ENCODE peak calls at places on chromosomes 3 and 15, in four cellular contexts. One of them, this sample, is unnamed.

GRCh38 chr3:42123824-42124500 is 32.8 kb downstream of the TRAK1 start:
- DNase-seq in K562: no peak
- DNase-seq in IMR-90: no peak
- DNase-seq in HepG2: no peak
- DNase-seq in this sample: no peak

GRCh38 chr3:132625613-132626012 is 28.5 kb downstream of the ACKR4 start:
- DNase-seq in K562: no peak
- DNase-seq in IMR-90: no peak
- DNase-seq in HepG2: no peak
- DNase-seq in this sample: no peak

GRCh38 chr3:172142074-172143059 is 103.0 kb downstream of the FNDC3B start:
- DNase-seq in K562: peak; percentile 19
- DNase-seq in IMR-90: peak; percentile 91
- DNase-seq in HepG2: no peak
- DNase-seq in this sample: no peak

GRCh38 chr15:64430000-64430735 is 30.2 kb upstream of the ZNF609 start:
- DNase-seq in K562: peak; percentile 22
- DNase-seq in IMR-90: peak; percentile 93
- DNase-seq in HepG2: no peak
- DNase-seq in this sample: no peak

GRCh38 chr15:20106026-20106425 is 435.6 kb downstream of the GOLGA6L6 start:
- DNase-seq in K562: no peak
- DNase-seq in IMR-90: no peak
- DNase-seq in HepG2: no peak
- DNase-seq in this sample: no peak

GRCh38 chr3:113287111-113287817 is 75.9 kb downstream of the BOC start:
- DNase-seq in K562: peak; percentile 26
- DNase-seq in IMR-90: peak; percentile 92
- DNase-seq in HepG2: peak; percentile 21
- DNase-seq in this sample: peak; percentile 56

GRCh38 chr15:50315814-50316630 is 39.0 kb downstream of the GABPB1 start:
- DNase-seq in K562: no peak
- DNase-seq in IMR-90: peak; percentile 68
- DNase-seq in HepG2: peak; percentile 42
- DNase-seq in this sample: peak; percentile 65

GRCh38 chr3:197522183-197522715 is 33.5 kb downstream of the BDH1 start:
- DNase-seq in K562: no peak
- DNase-seq in IMR-90: no peak
- DNase-seq in HepG2: no peak
- DNase-seq in this sample: no peak

GRCh38 chr3:23113455-23114171 is 89.5 kb upstream of the UBE2E2 start:
- DNase-seq in K562: no peak
- DNase-seq in IMR-90: peak; percentile 13
- DNase-seq in HepG2: no peak
- DNase-seq in this sample: no peak

GRCh38 chr15:70801111-70801510 is 37.8 kb upstream of the UACA start:
- DNase-seq in K562: no peak
- DNase-seq in IMR-90: peak; percentile 41
- DNase-seq in HepG2: no peak
- DNase-seq in this sample: no peak

GRCh38 chr15:41790756-41791546 is 16.7 kb downstream of the MAPKBP1 start:
- DNase-seq in K562: no peak
- DNase-seq in IMR-90: peak; percentile 79
- DNase-seq in HepG2: peak; percentile 28
- DNase-seq in this sample: peak; percentile 14

GRCh38 chr15:68249058-68249713 is 19.7 kb upstream of the CLN6 start:
- DNase-seq in K562: no peak
- DNase-seq in IMR-90: no peak
- DNase-seq in HepG2: no peak
- DNase-seq in this sample: no peak

GRCh38 chr15:31485911-31486461 is 159.4 kb downstream of the KLF13 start:
- DNase-seq in K562: no peak
- DNase-seq in IMR-90: no peak
- DNase-seq in HepG2: no peak
- DNase-seq in this sample: no peak

GRCh38 chr3:56613016-56613415 is 56.0 kb downstream of the CCDC66 start:
- DNase-seq in K562: no peak
- DNase-seq in IMR-90: no peak
- DNase-seq in HepG2: no peak
- DNase-seq in this sample: no peak

GRCh38 chr3:184651945-184652344 is 59.9 kb downstream of the MAGEF1 start:
- DNase-seq in K562: no peak
- DNase-seq in IMR-90: no peak
- DNase-seq in HepG2: no peak
- DNase-seq in this sample: no peak

GRCh38 chr3:46847744-46848143 is 15.5 kb downstream of the MYL3 start:
- DNase-seq in K562: no peak
- DNase-seq in IMR-90: no peak
- DNase-seq in HepG2: no peak
- DNase-seq in this sample: no peak

GRCh38 chr3:15055019-15055557 is 10.0 kb downstream of the MRPS25 start:
- DNase-seq in K562: no peak
- DNase-seq in IMR-90: peak; percentile 59
- DNase-seq in HepG2: no peak
- DNase-seq in this sample: no peak

GRCh38 chr15:31455499-31455898 is 128.9 kb downstream of the KLF13 start:
- DNase-seq in K562: peak; percentile 16
- DNase-seq in IMR-90: no peak
- DNase-seq in HepG2: no peak
- DNase-seq in this sample: no peak

GRCh38 chr3:58237940-58238681 is 519 bp downstream of the ABHD6 start:
- DNase-seq in K562: peak; percentile 51
- DNase-seq in IMR-90: peak; percentile 21
- DNase-seq in HepG2: peak; percentile 48
- DNase-seq in this sample: peak; percentile 46

GRCh38 chr15:59437777-59438574 is at the start of gene FAM81A:
- DNase-seq in K562: peak; percentile 49
- DNase-seq in IMR-90: peak; percentile 47
- DNase-seq in HepG2: no peak
- DNase-seq in this sample: peak; percentile 96

GRCh38 chr3:153087595-153088566 is 74.1 kb upstream of the RAP2B start:
- DNase-seq in K562: no peak
- DNase-seq in IMR-90: peak; percentile 89
- DNase-seq in HepG2: no peak
- DNase-seq in this sample: no peak

GRCh38 chr3:99656606-99657005 is 18.2 kb downstream of the COL8A1 start:
- DNase-seq in K562: no peak
- DNase-seq in IMR-90: no peak
- DNase-seq in HepG2: no peak
- DNase-seq in this sample: no peak
- TF ChIP-seq MAZ in K562: no peak
- TF ChIP-seq MAZ in IMR-90: no peak
- TF ChIP-seq MAZ in HepG2: no peak
- TF ChIP-seq MAZ in this sample: no peak

GRCh38 chr15:99321477-99321876 is 70.2 kb downstream of the LRRC28 start:
- DNase-seq in K562: no peak
- DNase-seq in IMR-90: no peak
- DNase-seq in HepG2: no peak
- DNase-seq in this sample: no peak

GRCh38 chr15:99326235-99326634 is 75.0 kb downstream of the LRRC28 start:
- DNase-seq in K562: no peak
- DNase-seq in IMR-90: no peak
- DNase-seq in HepG2: peak; percentile 74
- DNase-seq in this sample: peak; percentile 85

GRCh38 chr15:99324700-99325099 is 73.4 kb downstream of the LRRC28 start:
- DNase-seq in K562: no peak
- DNase-seq in IMR-90: no peak
- DNase-seq in HepG2: no peak
- DNase-seq in this sample: peak; percentile 63

GRCh38 chr15:99322643-99323405 is 71.5 kb downstream of the LRRC28 start:
- DNase-seq in K562: no peak
- DNase-seq in IMR-90: peak; percentile 47
- DNase-seq in HepG2: peak; percentile 53
- DNase-seq in this sample: no peak

GRCh38 chr15:99324082-99324620 is 72.9 kb downstream of the LRRC28 start:
- DNase-seq in K562: no peak
- DNase-seq in IMR-90: peak; percentile 83
- DNase-seq in HepG2: no peak
- DNase-seq in this sample: peak; percentile 51
- H3K4me3 ChIP-seq in K562: no peak overlapping the region
- H3K4me3 ChIP-seq in IMR-90: peak overlapping the region; percentile 36
- H3K4me3 ChIP-seq in HepG2: no peak overlapping the region
- H3K4me3 ChIP-seq in this sample: peak overlapping the region; percentile 9

DNA sequence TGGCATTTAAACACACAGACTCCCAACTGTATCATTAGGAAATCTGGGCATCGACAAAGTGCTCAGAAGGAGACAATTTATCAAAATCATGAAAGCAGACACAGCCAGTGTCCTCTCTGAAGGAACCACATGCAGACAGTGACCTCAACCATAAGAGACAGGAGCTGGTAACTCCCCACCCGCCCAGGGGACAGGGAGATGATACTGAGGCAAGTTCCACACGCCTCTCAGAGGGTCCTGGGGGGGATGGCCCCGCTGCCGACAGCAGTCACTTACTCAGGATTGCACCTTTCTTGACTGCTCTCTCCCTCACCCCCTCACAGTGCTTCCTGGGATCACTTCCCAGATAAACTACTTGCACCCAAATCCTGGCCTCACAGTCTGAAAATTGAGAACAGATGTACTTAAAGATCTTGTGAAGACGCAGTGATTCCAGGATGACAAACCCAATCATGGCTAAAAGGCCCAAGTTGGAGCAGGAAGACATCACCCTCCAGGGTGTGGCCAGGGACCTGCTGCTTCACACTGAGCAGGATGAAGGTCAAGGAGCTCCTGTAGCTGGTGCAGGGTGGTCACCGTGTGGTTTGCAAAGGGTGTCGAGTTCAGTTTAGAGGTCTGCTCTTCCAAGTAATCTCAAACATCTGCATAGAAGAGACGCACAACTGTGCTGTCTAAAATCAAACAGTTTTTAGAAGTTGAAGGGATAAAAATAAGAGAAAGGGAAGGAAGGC is 207.6 kb downstream of the ADAMTS17 start:
- DNase-seq in K562: no peak
- DNase-seq in IMR-90: no peak
- DNase-seq in HepG2: no peak
- DNase-seq in this sample: no peak
- TF ChIP-seq MAZ in K562: no peak
- TF ChIP-seq MAZ in IMR-90: no peak
- TF ChIP-seq MAZ in HepG2: no peak
- TF ChIP-seq MAZ in this sample: no peak

GRCh38 chr3:49718419-49719213 is 868 bp downstream of the AMIGO3 start:
- DNase-seq in K562: no peak
- DNase-seq in IMR-90: no peak
- DNase-seq in HepG2: no peak
- DNase-seq in this sample: no peak
- H3K4me3 ChIP-seq in K562: no peak overlapping the region
- H3K4me3 ChIP-seq in IMR-90: peak overlapping the region; percentile 69
- H3K4me3 ChIP-seq in HepG2: no peak overlapping the region
- H3K4me3 ChIP-seq in this sample: no peak overlapping the region

DNA sequence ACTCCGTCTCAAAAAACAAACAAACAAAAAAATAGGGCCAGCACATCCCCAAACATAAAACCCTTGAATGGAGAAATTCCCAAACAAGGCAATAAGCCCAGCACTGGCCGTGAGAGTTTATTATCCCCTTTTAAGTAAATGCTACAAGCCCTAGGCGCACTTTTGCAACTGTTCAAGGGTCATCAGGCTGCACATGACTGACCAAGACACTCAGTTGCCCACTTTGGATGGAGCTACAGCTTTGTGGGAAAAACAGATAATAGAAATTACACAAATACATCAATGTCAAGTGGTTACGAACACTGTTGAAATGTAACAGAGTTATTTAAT is 33.7 kb upstream of the ZNF445 start:
- DNase-seq in K562: no peak
- DNase-seq in IMR-90: no peak
- DNase-seq in HepG2: peak; percentile 46
- DNase-seq in this sample: no peak
- TF ChIP-seq MAZ in K562: no peak
- TF ChIP-seq MAZ in IMR-90: no peak
- TF ChIP-seq MAZ in HepG2: no peak
- TF ChIP-seq MAZ in this sample: no peak

GRCh38 chr3:196502775-196503181 is 790 bp downstream of the RNF168 start:
- DNase-seq in K562: peak; percentile 20
- DNase-seq in IMR-90: peak; percentile 92
- DNase-seq in HepG2: peak; percentile 30
- DNase-seq in this sample: peak; percentile 35

GRCh38 chr3:196499061-196499460 is 4.5 kb downstream of the RNF168 start:
- DNase-seq in K562: no peak
- DNase-seq in IMR-90: peak; percentile 32
- DNase-seq in HepG2: no peak
- DNase-seq in this sample: no peak

GRCh38 chr3:196501316-196502064 is 2.1 kb downstream of the RNF168 start:
- DNase-seq in K562: no peak
- DNase-seq in IMR-90: peak; percentile 53
- DNase-seq in HepG2: no peak
- DNase-seq in this sample: no peak

GRCh38 chr3:196498297-196498696 is 5.3 kb downstream of the RNF168 start:
- DNase-seq in K562: no peak
- DNase-seq in IMR-90: no peak
- DNase-seq in HepG2: no peak
- DNase-seq in this sample: no peak

GRCh38 chr3:196499807-196500524 is 3.6 kb downstream of the RNF168 start:
- DNase-seq in K562: no peak
- DNase-seq in IMR-90: no peak
- DNase-seq in HepG2: no peak
- DNase-seq in this sample: no peak
- H3K4me3 ChIP-seq in K562: peak overlapping the region; percentile 91
- H3K4me3 ChIP-seq in IMR-90: peak overlapping the region; percentile 32
- H3K4me3 ChIP-seq in HepG2: peak overlapping the region; percentile 99
- H3K4me3 ChIP-seq in this sample: peak overlapping the region; percentile 83

GRCh38 chr15:85897207-85897817 is 102.6 kb upstream of the KLHL25 start:
- DNase-seq in K562: no peak
- DNase-seq in IMR-90: no peak
- DNase-seq in HepG2: no peak
- DNase-seq in this sample: no peak

GRCh38 chr15:85889956-85890619 is 95.4 kb upstream of the KLHL25 start:
- DNase-seq in K562: no peak
- DNase-seq in IMR-90: no peak
- DNase-seq in HepG2: no peak
- DNase-seq in this sample: no peak

GRCh38 chr15:85890620-85890980 is 95.9 kb upstream of the KLHL25 start:
- DNase-seq in K562: no peak
- DNase-seq in IMR-90: no peak
- DNase-seq in HepG2: no peak
- DNase-seq in this sample: no peak

GRCh38 chr15:85891470-85891869 is 96.7 kb upstream of the KLHL25 start:
- DNase-seq in K562: no peak
- DNase-seq in IMR-90: no peak
- DNase-seq in HepG2: no peak
- DNase-seq in this sample: no peak

GRCh38 chr15:85892232-85892631 is 97.5 kb upstream of the KLHL25 start:
- DNase-seq in K562: no peak
- DNase-seq in IMR-90: no peak
- DNase-seq in HepG2: no peak
- DNase-seq in this sample: no peak
- TF ChIP-seq MAZ in K562: no peak
- TF ChIP-seq MAZ in IMR-90: no peak
- TF ChIP-seq MAZ in HepG2: no peak
- TF ChIP-seq MAZ in this sample: no peak

DNA sequence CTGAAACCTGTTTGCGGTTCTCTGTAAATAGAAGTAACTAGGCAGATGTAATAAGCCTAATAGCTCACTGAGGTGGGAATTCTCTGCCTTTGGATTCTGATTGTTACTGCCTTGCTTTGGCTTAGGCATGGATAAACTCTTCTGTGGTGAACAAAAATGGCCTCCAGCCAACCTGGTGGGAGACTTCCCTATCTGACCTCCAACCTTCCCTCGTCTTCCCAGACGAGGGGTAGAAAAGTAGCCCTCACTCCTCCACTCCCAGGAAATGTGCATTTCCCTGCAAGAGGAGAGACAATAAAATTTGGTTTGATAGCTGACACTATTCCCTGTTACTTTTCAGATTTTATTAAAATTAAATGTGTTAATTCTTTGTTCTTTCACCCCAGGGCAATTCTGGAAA is 606 bp upstream of the CD96 start:
- DNase-seq in K562: no peak
- DNase-seq in IMR-90: no peak
- DNase-seq in HepG2: no peak
- DNase-seq in this sample: no peak
- H3K4me3 ChIP-seq in K562: no peak overlapping the region
- H3K4me3 ChIP-seq in IMR-90: no peak overlapping the region
- H3K4me3 ChIP-seq in HepG2: no peak overlapping the region
- H3K4me3 ChIP-seq in this sample: no peak overlapping the region